ENCODE peak calls at places on chromosomes 16 and 17, in seven cellular contexts. M is endothelial cell, Z is T-cell, B is NCI-H1105 treated with DMSO at 0.1 percent for 48 hours, J is cerebellar nuclear complex, R is neural progenitor cell, O is left kidney. N is an unnamed sample.

GRCh38 chr16:84864266-84864955 is 44.6 kb downstream of the CRISPLD2 start:
- DNase-seq in M (no peak), Z (no peak), B (no peak), J (no peak), R (no peak), O (no peak), N (no peak)

GRCh38 chr17:83009414-83010322 is 69.7 kb upstream of the METRNL start:
- DNase-seq in M (no peak), Z (no peak), B (no peak), J (no peak), R (no peak), O (peak), N (no peak)

GRCh38 chr17:43888548-43888947 is 18.8 kb downstream of the MPP2 start:
- DNase-seq in M (no peak), Z (no peak), B (no peak), J (no peak), R (no peak), O (no peak), N (no peak)

GRCh38 chr17:68310141-68310540 is 18.8 kb downstream of the ARSG start:
- DNase-seq in M (no peak), Z (no peak), B (no peak), J (no peak), R (no peak), O (no peak), N (no peak)

GRCh38 chr16:1538804-1539520 is 5.5 kb downstream of the TMEM204 start:
- DNase-seq in M (no peak), Z (no peak), B (no peak), J (peak), R (peak), O (no peak), N (peak)

GRCh38 chr16:80100846-80101451 is 439.8 kb upstream of the DYNLRB2 start:
- DNase-seq in M (no peak), Z (no peak), B (peak), J (no peak), R (no peak), O (no peak), N (no peak)

GRCh38 chr17:9287301-9287700 is 266.0 kb downstream of the NTN1 start:
- DNase-seq in M (no peak), Z (no peak), B (no peak), J (no peak), R (no peak), O (no peak), N (no peak)

GRCh38 chr16:28834349-28834748 is 11.6 kb downstream of the ATXN2L start:
- DNase-seq in M (no peak), Z (no peak), B (no peak), J (no peak), R (no peak), O (no peak), N (no peak)

GRCh38 chr16:68396481-68396880 is 51.8 kb downstream of the SMPD3 start:
- DNase-seq in M (peak), Z (peak), B (peak), J (no peak), R (peak), O (peak), N (no peak)

GRCh38 chr17:82461827-82462524 is 3.4 kb downstream of the NARF start:
- DNase-seq in M (no peak), Z (no peak), B (no peak), J (no peak), R (no peak), O (no peak), N (no peak)

GRCh38 chr17:40551091-40551873 is 14.0 kb downstream of the CCR7 start:
- DNase-seq in M (no peak), Z (no peak), B (no peak), J (no peak), R (no peak), O (no peak), N (no peak)